ENCODE peak calls at places on chromosome 7, in four cellular contexts. D, Z, P and F are unnamed samples.

GRCh38 chr7:108499575-108499974 is 26.4 kb downstream of the PNPLA8 start:
- DNase-seq in D (no peak), Z (no peak), P (peak; percentile 3), F (no peak)

GRCh38 chr7:28853834-28854749 is 104.0 kb downstream of the TRIL start:
- DNase-seq in D (peak; percentile 77), Z (peak; percentile 66), P (peak; percentile 52), F (peak; percentile 79)

GRCh38 chr7:87878208-87878735 is 2.0 kb downstream of the DBF4 start:
- DNase-seq in D (no peak), Z (no peak), P (peak; percentile 51), F (no peak)

GRCh38 chr7:151233111-151233701 is 923 bp downstream of the CHPF2 start:
- DNase-seq in D (peak; percentile 69), Z (peak; percentile 56), P (peak; percentile 88), F (no peak)

GRCh38 chr7:153381275-153382119 is 621.9 kb downstream of the ACTR3B start:
- DNase-seq in D (no peak), Z (peak; percentile 38), P (no peak), F (peak; percentile 17)

GRCh38 chr7:148153611-148154010 is 437.0 kb upstream of the C7orf33 start:
- DNase-seq in D (peak; percentile 88), Z (no peak), P (no peak), F (no peak)

GRCh38 chr7:130957140-130957513 is 223.1 kb upstream of the KLF14 start:
- DNase-seq in D (no peak), Z (no peak), P (no peak), F (no peak)

GRCh38 chr7:104943502-104944343 is 70.3 kb upstream of the KMT2E start:
- DNase-seq in D (peak; percentile 77), Z (peak; percentile 54), P (peak; percentile 91), F (peak; percentile 79)

GRCh38 chr7:75885011-75885410 is 6.2 kb downstream of the RHBDD2 start:
- DNase-seq in D (no peak), Z (no peak), P (no peak), F (no peak)

GRCh38 chr7:124462249-124462648 is 303.3 kb downstream of the GPR37 start:
- DNase-seq in D (no peak), Z (no peak), P (peak; percentile 72), F (no peak)

GRCh38 chr7:8627322-8627721 is 193.9 kb downstream of the NXPH1 start:
- DNase-seq in D (no peak), Z (no peak), P (no peak), F (no peak)

GRCh38 chr7:40700653-40701475 is 566.1 kb downstream of the SUGCT start:
- DNase-seq in D (no peak), Z (no peak), P (peak; percentile 69), F (peak; percentile 12)

GRCh38 chr7:156334636-156335035 is 305.9 kb upstream of the RNF32 start:
- DNase-seq in D (no peak), Z (no peak), P (no peak), F (no peak)

GRCh38 chr7:3260425-3260762 is 40.7 kb upstream of the SDK1 start:
- DNase-seq in D (no peak), Z (no peak), P (peak; percentile 56), F (no peak)

GRCh38 chr7:135508853-135509588 is 881 bp downstream of the CNOT4 start:
- DNase-seq in D (no peak), Z (peak; percentile 32), P (peak; percentile 34), F (peak; percentile 49)

GRCh38 chr7:116810267-116811116 is 51.9 kb upstream of the CAPZA2 start:
- DNase-seq in D (no peak), Z (peak; percentile 64), P (no peak), F (peak; percentile 79)

GRCh38 chr7:39616138-39616537 is 7.2 kb upstream of the RALA start:
- DNase-seq in D (no peak), Z (no peak), P (peak; percentile 75), F (no peak)

GRCh38 chr7:129464194-129464593 is 30.0 kb downstream of the STRIP2 start:
- DNase-seq in D (no peak), Z (no peak), P (no peak), F (no peak)

GRCh38 chr7:129462445-129462844 is 28.2 kb downstream of the STRIP2 start:
- DNase-seq in D (no peak), Z (no peak), P (no peak), F (no peak)

GRCh38 chr7:129465080-129465479 is 30.8 kb downstream of the STRIP2 start:
- DNase-seq in D (no peak), Z (no peak), P (no peak), F (no peak)

GRCh38 chr7:129458171-129458570 is 23.9 kb downstream of the STRIP2 start:
- DNase-seq in D (no peak), Z (no peak), P (no peak), F (no peak)

GRCh38 chr7:129461809-129462208 is 27.6 kb downstream of the STRIP2 start:
- DNase-seq in D (no peak), Z (no peak), P (no peak), F (no peak)
- H3K4me3 ChIP-seq in D (no peak overlapping the region), Z (no peak overlapping the region), P (no peak overlapping the region), F (no peak overlapping the region)

GRCh38 chr7:22219036-22219435 is 137.9 kb downstream of the RAPGEF5 start:
- DNase-seq in D (no peak), Z (no peak), P (no peak), F (no peak)
- H3K4me1 ChIP-seq in D (peaks cover 18% of the 10 kb centered on the region), Z (no peaks in the 10 kb centered on the region), P (no peaks in the 10 kb centered on the region), F (no peaks in the 10 kb centered on the region)

DNA sequence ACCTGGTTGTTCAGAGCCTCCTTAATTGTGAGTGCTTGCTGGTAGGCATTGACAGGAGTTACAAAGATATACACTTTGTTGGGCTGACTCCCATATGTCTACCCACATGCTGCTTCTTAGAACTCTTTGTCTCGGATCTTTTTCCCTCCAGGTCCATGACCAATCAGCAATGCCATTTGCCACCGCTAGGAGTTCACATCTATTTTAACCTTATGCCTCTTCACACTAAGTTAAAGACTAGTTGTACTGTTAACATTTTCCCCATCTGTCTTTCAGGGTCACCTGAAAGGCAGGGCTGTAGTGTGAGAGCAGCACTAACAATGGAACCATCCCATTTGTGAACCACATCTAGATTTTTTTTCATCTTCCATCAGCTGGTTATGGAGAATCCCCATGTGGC is 226.7 kb upstream of the NPY start:
- DNase-seq in D (no peak), Z (no peak), P (no peak), F (no peak)
- TF ChIP-seq CTCF in D (no peak), Z (no peak), P (peak; percentile 7), F (no peak)

GRCh38 chr7:134431805-134432204 is 27.1 kb downstream of the AKR1B1 start:
- DNase-seq in D (no peak), Z (peak; percentile 49), P (no peak), F (peak; percentile 30)
- H3K4me3 ChIP-seq in D (peak overlapping the region; percentile 49), Z (peak overlapping the region; percentile 46), P (peak overlapping the region; percentile 35), F (peak overlapping the region; percentile 39)

GRCh38 chr7:4726051-4726450 is 44.0 kb downstream of the FOXK1 start:
- DNase-seq in D (no peak), Z (no peak), P (no peak), F (no peak)
- H3K4me1 ChIP-seq in D (peaks cover 43% of the 10 kb centered on the region), Z (peaks cover 19% of the 10 kb centered on the region), P (peaks cover 8% of the 10 kb centered on the region), F (no peaks in the 10 kb centered on the region)

GRCh38 chr7:44217852-44218402 is 17.1 kb downstream of the YKT6 start:
- DNase-seq in D (peak; percentile 12), Z (no peak), P (no peak), F (no peak)

GRCh38 chr7:44217133-44217714 is 16.4 kb downstream of the YKT6 start:
- DNase-seq in D (no peak), Z (no peak), P (no peak), F (peak; percentile 11)

GRCh38 chr7:44219371-44220045 is 18.7 kb downstream of the YKT6 start:
- DNase-seq in D (peak; percentile 22), Z (no peak), P (no peak), F (no peak)

GRCh38 chr7:44220046-44220720 is 19.4 kb downstream of the YKT6 start:
- DNase-seq in D (peak; percentile 27), Z (no peak), P (no peak), F (no peak)

GRCh38 chr7:44218418-44219201 is 17.8 kb downstream of the YKT6 start:
- DNase-seq in D (peak; percentile 19), Z (no peak), P (peak; percentile 10), F (no peak)
- TF ChIP-seq CTCF in D (no peak), Z (no peak), P (peak; percentile 4), F (no peak)

GRCh38 chr7:143052041-143052440 is at the start of gene OR6V1:
- DNase-seq in D (no peak), Z (no peak), P (no peak), F (no peak)
- H3K4me3 ChIP-seq in D (no peak within 1 kb of the TSS), Z (no peak within 1 kb of the TSS), P (no peak within 1 kb of the TSS), F (no peak within 1 kb of the TSS)